ENCODE peak calls at places on chromosome 20, in six cellular contexts. F is PC-3, S is NB4, D is spleen, Y is pancreas, B is stomach. N is an unnamed sample.

GRCh38 chr20:9241232-9241692 is 172.4 kb downstream of the PLCB4 start:
- DNase-seq in S (no peak), B (no peak), F (peak; percentile 88), Y (no peak), D (no peak), N (peak; percentile 90)

GRCh38 chr20:34886122-34886521 is 9.7 kb downstream of the ACSS2 start:
- DNase-seq in S (no peak), D (no peak), Y (no peak), F (no peak), B (no peak), N (no peak)

GRCh38 chr20:4008877-4009276 is 6.5 kb downstream of the RNF24 start:
- DNase-seq in D (no peak), S (no peak), B (no peak), F (no peak), Y (no peak), N (no peak)

GRCh38 chr20:19952392-19952791 is 64.8 kb upstream of the NAA20 start:
- DNase-seq in F (peak; percentile 39), D (no peak), B (no peak), S (no peak), Y (no peak), N (no peak)

GRCh38 chr20:14481863-14482262 is 144.5 kb upstream of the FLRT3 start:
- DNase-seq in S (no peak), Y (no peak), D (no peak), B (no peak), F (peak; percentile 86), N (peak; percentile 20)

GRCh38 chr20:15726416-15726815 is 846.8 kb downstream of the KIF16B start:
- DNase-seq in B (no peak), D (no peak), Y (no peak), S (no peak), F (no peak), N (no peak)

GRCh38 chr20:63185215-63185796 is 30.6 kb downstream of the YTHDF1 start:
- DNase-seq in B (no peak), S (no peak), Y (no peak), D (no peak), F (no peak), N (no peak)

GRCh38 chr20:1375515-1375914 is 17.3 kb downstream of the FKBP1A start:
- DNase-seq in Y (no peak), D (no peak), F (peak; percentile 43), B (no peak), S (peak; percentile 71), N (peak; percentile 60)

GRCh38 chr20:51021067-51022025 is 1.6 kb downstream of the KCNG1 start:
- DNase-seq in B (no peak), D (no peak), Y (no peak), F (peak; percentile 30), S (no peak), N (peak; percentile 48)

GRCh38 chr20:62118113-62119043 is 3.9 kb upstream of the LSM14B start:
- DNase-seq in B (no peak), D (no peak), S (no peak), Y (no peak), F (no peak), N (no peak)

GRCh38 chr20:18258126-18258860 is 30.0 kb upstream of the ZNF133 start:
- DNase-seq in Y (no peak), B (no peak), F (no peak), S (peak; percentile 13), D (no peak), N (no peak)

GRCh38 chr20:40393680-40394079 is 295.4 kb downstream of the MAFB start:
- DNase-seq in S (no peak), D (no peak), F (no peak), Y (no peak), B (no peak), N (no peak)

GRCh38 chr20:31573555-31574295 is 31.4 kb upstream of the ID1 start:
- DNase-seq in F (peak; percentile 75), Y (no peak), S (no peak), D (peak; percentile 77), B (no peak), N (no peak)

GRCh38 chr20:33664762-33665144 is 2.0 kb upstream of the ACTL10 start:
- DNase-seq in B (no peak), F (no peak), Y (no peak), S (peak; percentile 29), D (no peak), N (no peak)

GRCh38 chr20:4102381-4102780 is 87.0 kb upstream of the RNF24 start:
- DNase-seq in D (no peak), S (no peak), B (no peak), Y (no peak), F (peak; percentile 32), N (peak; percentile 41)

GRCh38 chr20:6053776-6054688 is at the start of gene LRRN4:
- DNase-seq in S (no peak), F (peak; percentile 96), Y (no peak), D (no peak), B (peak; percentile 48), N (no peak)

GRCh38 chr20:47726632-47727031 is 58.6 kb downstream of the SULF2 start:
- DNase-seq in S (no peak), D (peak; percentile 78), F (no peak), B (no peak), Y (no peak), N (no peak)

GRCh38 chr20:62955519-62956386 is 3.2 kb downstream of the SLC17A9 start:
- DNase-seq in D (peak; percentile 76), F (no peak), S (peak; percentile 76), B (peak; percentile 76), Y (no peak), N (no peak)

GRCh38 chr20:17848649-17849048 is 119.9 kb downstream of the SNX5 start:
- DNase-seq in F (no peak), B (no peak), Y (no peak), S (no peak), D (no peak), N (no peak)

GRCh38 chr20:54668271-54669053 is 193.1 kb downstream of the DOK5 start:
- DNase-seq in B (no peak), Y (peak; percentile 29), D (no peak), F (peak; percentile 63), S (peak; percentile 37), N (no peak)

GRCh38 chr20:18057106-18057993 is at the start of gene OVOL2:
- DNase-seq in B (peak; percentile 95), Y (peak; percentile 93), F (peak; percentile 95), S (no peak), D (no peak), N (no peak)

GRCh38 chr20:49318430-49319203 is 40.8 kb upstream of the ZNFX1 start:
- DNase-seq in B (no peak), S (no peak), F (no peak), D (peak; percentile 81), Y (no peak), N (no peak)
- H3K4me3 ChIP-seq in B (peak overlapping the region; percentile 35), S (no peak overlapping the region), F (peak overlapping the region; percentile 43), D (peak overlapping the region; percentile 30), Y (no peak overlapping the region), N (no peak overlapping the region)

DNA sequence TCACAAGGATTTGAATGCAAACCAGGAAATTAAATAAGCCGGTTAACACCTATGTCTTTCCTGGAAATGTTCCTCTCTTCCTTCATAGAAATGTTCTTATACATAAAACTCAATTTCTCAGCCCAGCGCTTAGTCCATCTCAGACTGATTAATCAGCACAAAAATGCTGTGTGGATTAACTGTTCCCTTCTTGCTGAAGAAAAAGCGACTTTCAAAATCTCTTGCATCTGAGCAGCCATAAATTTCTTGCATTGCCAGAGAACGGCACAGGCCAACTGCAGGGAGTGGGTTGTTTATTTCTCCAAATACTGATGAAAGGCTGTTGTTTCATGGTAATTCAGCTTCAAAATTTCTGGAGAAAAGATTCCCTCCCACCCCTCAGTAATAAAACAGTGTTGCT is 517.6 kb downstream of the BTBD3 start:
- DNase-seq in S (no peak), F (no peak), Y (no peak), B (no peak), D (no peak), N (no peak)
- TF ChIP-seq CTCF in S (no peak), F (no peak), Y (no peak), B (no peak), D (no peak), N (no peak)

GRCh38 chr20:64198347-64198746 is 34.1 kb downstream of the MYT1 start:
- DNase-seq in F (no peak), Y (no peak), B (no peak), S (no peak), D (no peak), N (no peak)

GRCh38 chr20:64200740-64201139 is 36.5 kb downstream of the MYT1 start:
- DNase-seq in F (no peak), Y (no peak), D (no peak), B (no peak), S (no peak), N (no peak)

GRCh38 chr20:64199395-64199794 is 35.1 kb downstream of the MYT1 start:
- DNase-seq in B (no peak), D (no peak), S (no peak), F (no peak), Y (no peak), N (no peak)

GRCh38 chr20:64203037-64203777 is 39.0 kb downstream of the MYT1 start:
- DNase-seq in Y (no peak), F (no peak), S (no peak), D (no peak), B (no peak), N (no peak)

GRCh38 chr20:64201653-64202052 is 37.4 kb downstream of the MYT1 start:
- DNase-seq in D (no peak), S (no peak), Y (no peak), F (no peak), B (no peak), N (no peak)
- H3K4me3 ChIP-seq in D (no peak overlapping the region), S (no peak overlapping the region), Y (no peak overlapping the region), F (no peak overlapping the region), B (no peak overlapping the region), N (no peak overlapping the region)

GRCh38 chr20:36573798-36574277 is 441 bp downstream of the TGIF2 start:
- DNase-seq in Y (peak; percentile 38), F (no peak), S (peak; percentile 86), D (peak; percentile 91), B (peak; percentile 29), N (no peak)
- TF ChIP-seq CTCF in Y (no peak), F (no peak), S (no peak), D (no peak), B (no peak), N (no peak)